ENCODE peak calls at places on chromosomes 4 and X, in six cellular contexts. K is transverse colon, N is HepG2, J is suprapubic skin, B is sigmoid colon, Y is tibial nerve. V is an unnamed sample.

GRCh38 chrX:71214604-71215334 is 8.3 kb upstream of the GJB1 start:
- DNase-seq in K (peak; percentile 85), N (peak; percentile 90), J (no peak), B (no peak), Y (no peak), V (peak; percentile 70)

GRCh38 chr4:113069212-113069892 is 19.9 kb downstream of the ANK2 start:
- DNase-seq in K (no peak), N (peak; percentile 5), J (no peak), B (no peak), Y (no peak), V (no peak)

GRCh38 chr4:189162888-189163287 is 777.8 kb upstream of the FRG1 start:
- DNase-seq in K (no peak), N (no peak), J (no peak), B (no peak), Y (no peak), V (no peak)

GRCh38 chr4:1752284-1753041 is 31.1 kb downstream of the TACC3 start:
- DNase-seq in K (peak; percentile 24), N (peak; percentile 69), J (no peak), B (no peak), Y (no peak), V (peak; percentile 44)

GRCh38 chr4:188005561-188005960 is 10.0 kb downstream of the ZFP42 start:
- DNase-seq in K (no peak), N (no peak), J (no peak), B (no peak), Y (no peak), V (no peak)

GRCh38 chrX:76148011-76148665 is 24.7 kb upstream of the PBDC1 start:
- DNase-seq in K (peak; percentile 10), N (peak; percentile 1), J (no peak), B (no peak), Y (no peak), V (no peak)

GRCh38 chrX:153969904-153970397 is 1.7 kb downstream of the HCFC1 start:
- DNase-seq in K (no peak), N (no peak), J (peak; percentile 72), B (no peak), Y (no peak), V (no peak)

GRCh38 chr4:7698586-7698985 is 241.1 kb downstream of the AFAP1 start:
- DNase-seq in K (no peak), N (no peak), J (no peak), B (no peak), Y (no peak), V (no peak)

GRCh38 chr4:84944952-84945351 is 21.5 kb downstream of the WDFY3 start:
- DNase-seq in K (no peak), N (peak; percentile 48), J (no peak), B (no peak), Y (no peak), V (no peak)

GRCh38 chrX:153876112-153876491 is 9.9 kb downstream of the L1CAM start:
- DNase-seq in K (no peak), N (no peak), J (peak; percentile 25), B (no peak), Y (no peak), V (no peak)

GRCh38 chrX:33194876-33195433 is 16.4 kb downstream of the DMD start:
- DNase-seq in K (no peak), N (no peak), J (no peak), B (no peak), Y (no peak), V (no peak)
- H3K27ac ChIP-seq in K (peak overlapping the region; percentile 57), N (no peak overlapping the region), J (peak overlapping the region; percentile 51), B (peak overlapping the region; percentile 39), Y (no peak overlapping the region), V (no peak overlapping the region)

GRCh38 chr4:41537267-41537890 is 578 bp upstream of the LIMCH1 start:
- DNase-seq in K (no peak), N (no peak), J (no peak), B (no peak), Y (no peak), V (no peak)
- TF ChIP-seq EP300 in K (no peak), N (no peak), J (no peak), B (no peak), Y (no peak), V (no peak)

GRCh38 chr4:156557962-156558361 is 413.6 kb downstream of the PDGFC start:
- DNase-seq in K (no peak), N (no peak), J (no peak), B (no peak), Y (no peak), V (no peak)

GRCh38 chr4:156558365-156559025 is 413.1 kb downstream of the PDGFC start:
- DNase-seq in K (no peak), N (no peak), J (no peak), B (no peak), Y (no peak), V (no peak)

GRCh38 chr4:156556326-156556725 is 415.3 kb downstream of the PDGFC start:
- DNase-seq in K (no peak), N (no peak), J (no peak), B (no peak), Y (no peak), V (no peak)

GRCh38 chr4:156559346-156559745 is 412.3 kb downstream of the PDGFC start:
- DNase-seq in K (no peak), N (no peak), J (no peak), B (no peak), Y (no peak), V (no peak)

DNA sequence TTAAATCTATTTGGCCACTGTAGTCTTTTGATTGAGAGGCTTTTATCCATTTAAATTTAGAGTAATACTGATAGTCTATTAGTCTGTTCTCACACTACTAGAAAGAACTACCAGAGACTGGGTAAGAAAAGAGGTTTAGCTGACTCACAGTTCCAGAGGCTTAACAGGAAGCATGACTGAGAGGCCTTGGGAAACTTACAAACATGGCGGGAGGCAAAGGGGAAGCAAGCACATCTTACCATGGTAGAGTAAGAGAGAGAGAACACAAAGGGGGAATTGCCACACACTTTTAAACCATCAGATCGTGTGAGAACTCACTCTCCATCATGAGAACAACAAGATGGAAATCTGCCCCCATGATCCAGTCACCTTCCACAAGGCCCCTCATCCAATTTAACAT is 410.9 kb downstream of the PDGFC start:
- DNase-seq in K (no peak), N (no peak), J (no peak), B (no peak), Y (no peak), V (no peak)
- TF ChIP-seq POLR2A in K (no peak), N (no peak), J (no peak), B (no peak), Y (no peak), V (no peak)

GRCh38 chrX:69365349-69365748 is 138.8 kb upstream of the NALF2 start:
- DNase-seq in K (no peak), N (no peak), J (no peak), B (no peak), Y (no peak), V (no peak)

GRCh38 chrX:69362889-69363288 is 141.2 kb upstream of the NALF2 start:
- DNase-seq in K (no peak), N (no peak), J (no peak), B (no peak), Y (no peak), V (no peak)

GRCh38 chrX:69361286-69361926 is 142.7 kb upstream of the NALF2 start:
- DNase-seq in K (no peak), N (no peak), J (no peak), B (no peak), Y (no peak), V (no peak)

GRCh38 chrX:69365755-69366154 is 138.4 kb upstream of the NALF2 start:
- DNase-seq in K (no peak), N (no peak), J (no peak), B (no peak), Y (no peak), V (no peak)

GRCh38 chrX:69362354-69362753 is 141.8 kb upstream of the NALF2 start:
- DNase-seq in K (no peak), N (no peak), J (no peak), B (no peak), Y (no peak), V (no peak)
- H3K27ac ChIP-seq in K (no peak overlapping the region), N (no peak overlapping the region), J (no peak overlapping the region), B (no peak overlapping the region), Y (no peak overlapping the region), V (no peak overlapping the region)

GRCh38 chrX:54439967-54440871 is at the start of gene TSR2:
- DNase-seq in K (peak; percentile 83), N (peak; percentile 84), J (peak; percentile 85), B (peak; percentile 91), Y (peak; percentile 55), V (peak; percentile 82)
- TF ChIP-seq EP300 in K (no peak), N (no peak), J (no peak), B (no peak), Y (no peak), V (no peak)

DNA sequence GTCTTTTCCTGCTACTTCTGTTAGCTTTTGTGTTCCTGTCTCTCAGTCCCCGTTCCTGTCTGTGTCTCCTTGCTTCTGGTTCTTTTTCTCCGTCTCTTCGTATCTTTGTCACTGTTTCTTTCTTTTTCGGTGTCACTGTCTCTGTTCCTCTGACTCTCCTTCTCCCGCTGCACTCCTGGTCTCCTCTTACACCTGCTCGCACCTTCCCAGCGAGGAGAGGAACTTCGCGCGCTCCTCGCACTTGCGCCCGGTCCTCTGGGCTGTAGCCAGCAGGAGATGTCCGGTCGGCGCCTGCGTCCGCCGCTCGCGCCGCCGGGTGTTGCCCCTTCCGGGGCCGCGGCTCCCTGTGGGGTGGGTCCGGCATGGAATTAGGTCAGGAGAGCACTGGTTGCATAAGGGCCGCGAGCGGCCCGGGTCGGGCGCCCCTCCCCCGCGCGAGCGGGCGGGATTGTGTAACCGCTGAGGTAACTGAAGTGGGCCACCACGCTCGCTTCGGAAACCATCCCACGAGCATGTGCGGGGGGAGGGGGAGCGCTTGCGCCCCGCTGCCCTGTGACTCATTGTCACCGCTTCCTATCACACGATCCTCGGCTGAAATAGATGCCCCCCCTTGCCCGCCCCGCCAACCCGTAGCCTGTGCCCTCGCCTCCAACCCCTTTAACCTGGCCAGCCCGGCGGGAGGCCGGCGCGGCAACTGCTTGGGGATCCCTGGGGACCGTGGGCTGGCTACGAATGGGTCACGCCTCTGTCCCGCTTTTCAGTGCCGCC is 1.6 kb downstream of the LONRF3 start:
- DNase-seq in K (peak; percentile 78), N (peak; percentile 69), J (peak; percentile 87), B (peak; percentile 93), Y (peak; percentile 61), V (peak; percentile 66)
- TF ChIP-seq POLR2A in K (peak; percentile 15), N (peak; percentile 50), J (no peak), B (no peak), Y (peak; percentile 28), V (no peak)

V was measured in stomach.